ENCODE peak calls at places on chromosome 13, in four cellular contexts. One of them, this sample, is unnamed.

GRCh38 chr13:96952592-96952991 is 41.7 kb downstream of the OXGR1 start:
- DNase-seq in stimulated activated CD8-positive, alpha-beta memory T cell treated with anti-CD3 and anti-CD28 coated beads, Interleukin-2, amount 100 ng/mL, for 48 hours: no peak
- DNase-seq in activated effector memory CD4-positive, alpha-beta T cell treated with anti-CD3 and anti-CD28 coated beads, Interleukin-2, amount 50 U/mL, for 16 hours: no peak
- DNase-seq in tibial nerve: no peak
- DNase-seq in this sample: no peak

GRCh38 chr13:75643182-75643581 is 7.1 kb downstream of the LMO7 start:
- DNase-seq in tibial nerve: no peak
- DNase-seq in stimulated activated CD8-positive, alpha-beta memory T cell treated with anti-CD3 and anti-CD28 coated beads, Interleukin-2, amount 100 ng/mL, for 48 hours: no peak
- DNase-seq in activated effector memory CD4-positive, alpha-beta T cell treated with anti-CD3 and anti-CD28 coated beads, Interleukin-2, amount 50 U/mL, for 16 hours: no peak
- DNase-seq in this sample: no peak

GRCh38 chr13:39263531-39263930 is 225.3 kb downstream of the NHLRC3 start:
- DNase-seq in stimulated activated CD8-positive, alpha-beta memory T cell treated with anti-CD3 and anti-CD28 coated beads, Interleukin-2, amount 100 ng/mL, for 48 hours: no peak
- DNase-seq in activated effector memory CD4-positive, alpha-beta T cell treated with anti-CD3 and anti-CD28 coated beads, Interleukin-2, amount 50 U/mL, for 16 hours: no peak
- DNase-seq in tibial nerve: no peak
- DNase-seq in this sample: no peak

GRCh38 chr13:27396252-27396846 is 28.1 kb upstream of the GTF3A start:
- DNase-seq in stimulated activated CD8-positive, alpha-beta memory T cell treated with anti-CD3 and anti-CD28 coated beads, Interleukin-2, amount 100 ng/mL, for 48 hours: no peak
- DNase-seq in tibial nerve: no peak
- DNase-seq in activated effector memory CD4-positive, alpha-beta T cell treated with anti-CD3 and anti-CD28 coated beads, Interleukin-2, amount 50 U/mL, for 16 hours: no peak
- DNase-seq in this sample: no peak

GRCh38 chr13:111506621-111507020 is 186.2 kb downstream of the TEX29 start:
- DNase-seq in tibial nerve: no peak
- DNase-seq in stimulated activated CD8-positive, alpha-beta memory T cell treated with anti-CD3 and anti-CD28 coated beads, Interleukin-2, amount 100 ng/mL, for 48 hours: no peak
- DNase-seq in activated effector memory CD4-positive, alpha-beta T cell treated with anti-CD3 and anti-CD28 coated beads, Interleukin-2, amount 50 U/mL, for 16 hours: peak; percentile 22
- DNase-seq in this sample: no peak

GRCh38 chr13:66574606-66575005 is 655.5 kb downstream of the PCDH9 start:
- DNase-seq in stimulated activated CD8-positive, alpha-beta memory T cell treated with anti-CD3 and anti-CD28 coated beads, Interleukin-2, amount 100 ng/mL, for 48 hours: no peak
- DNase-seq in activated effector memory CD4-positive, alpha-beta T cell treated with anti-CD3 and anti-CD28 coated beads, Interleukin-2, amount 50 U/mL, for 16 hours: no peak
- DNase-seq in tibial nerve: no peak
- DNase-seq in this sample: no peak

GRCh38 chr13:37481005-37481857 is 117.3 kb downstream of the POSTN start:
- DNase-seq in stimulated activated CD8-positive, alpha-beta memory T cell treated with anti-CD3 and anti-CD28 coated beads, Interleukin-2, amount 100 ng/mL, for 48 hours: no peak
- DNase-seq in activated effector memory CD4-positive, alpha-beta T cell treated with anti-CD3 and anti-CD28 coated beads, Interleukin-2, amount 50 U/mL, for 16 hours: no peak
- DNase-seq in tibial nerve: no peak
- DNase-seq in this sample: no peak

GRCh38 chr13:97226788-97227627 is 4.9 kb downstream of the MBNL2 start:
- DNase-seq in stimulated activated CD8-positive, alpha-beta memory T cell treated with anti-CD3 and anti-CD28 coated beads, Interleukin-2, amount 100 ng/mL, for 48 hours: no peak
- DNase-seq in activated effector memory CD4-positive, alpha-beta T cell treated with anti-CD3 and anti-CD28 coated beads, Interleukin-2, amount 50 U/mL, for 16 hours: peak; percentile 80
- DNase-seq in tibial nerve: no peak
- DNase-seq in this sample: no peak

GRCh38 chr13:110250258-110250891 is 56.6 kb downstream of the COL4A1 start:
- DNase-seq in activated effector memory CD4-positive, alpha-beta T cell treated with anti-CD3 and anti-CD28 coated beads, Interleukin-2, amount 50 U/mL, for 16 hours: no peak
- DNase-seq in tibial nerve: peak; percentile 54
- DNase-seq in stimulated activated CD8-positive, alpha-beta memory T cell treated with anti-CD3 and anti-CD28 coated beads, Interleukin-2, amount 100 ng/mL, for 48 hours: no peak
- DNase-seq in this sample: no peak

GRCh38 chr13:25372275-25373081 is 704 bp downstream of the ATP8A2 start:
- DNase-seq in activated effector memory CD4-positive, alpha-beta T cell treated with anti-CD3 and anti-CD28 coated beads, Interleukin-2, amount 50 U/mL, for 16 hours: no peak
- DNase-seq in stimulated activated CD8-positive, alpha-beta memory T cell treated with anti-CD3 and anti-CD28 coated beads, Interleukin-2, amount 100 ng/mL, for 48 hours: no peak
- DNase-seq in tibial nerve: no peak
- DNase-seq in this sample: no peak

GRCh38 chr13:93963266-93964131 is 516.0 kb downstream of the DCT start:
- DNase-seq in activated effector memory CD4-positive, alpha-beta T cell treated with anti-CD3 and anti-CD28 coated beads, Interleukin-2, amount 50 U/mL, for 16 hours: no peak
- DNase-seq in stimulated activated CD8-positive, alpha-beta memory T cell treated with anti-CD3 and anti-CD28 coated beads, Interleukin-2, amount 100 ng/mL, for 48 hours: no peak
- DNase-seq in tibial nerve: no peak
- DNase-seq in this sample: no peak

GRCh38 chr13:42893346-42893745 is 98.7 kb downstream of the EPSTI1 start:
- DNase-seq in stimulated activated CD8-positive, alpha-beta memory T cell treated with anti-CD3 and anti-CD28 coated beads, Interleukin-2, amount 100 ng/mL, for 48 hours: no peak
- DNase-seq in activated effector memory CD4-positive, alpha-beta T cell treated with anti-CD3 and anti-CD28 coated beads, Interleukin-2, amount 50 U/mL, for 16 hours: no peak
- DNase-seq in tibial nerve: no peak
- DNase-seq in this sample: no peak

GRCh38 chr13:108705031-108705430 is 75.6 kb downstream of the MYO16 start:
- DNase-seq in activated effector memory CD4-positive, alpha-beta T cell treated with anti-CD3 and anti-CD28 coated beads, Interleukin-2, amount 50 U/mL, for 16 hours: no peak
- DNase-seq in tibial nerve: no peak
- DNase-seq in stimulated activated CD8-positive, alpha-beta memory T cell treated with anti-CD3 and anti-CD28 coated beads, Interleukin-2, amount 100 ng/mL, for 48 hours: no peak
- DNase-seq in this sample: no peak

GRCh38 chr13:111006508-111007031 is 91.7 kb upstream of the ANKRD10 start:
- DNase-seq in activated effector memory CD4-positive, alpha-beta T cell treated with anti-CD3 and anti-CD28 coated beads, Interleukin-2, amount 50 U/mL, for 16 hours: no peak
- DNase-seq in stimulated activated CD8-positive, alpha-beta memory T cell treated with anti-CD3 and anti-CD28 coated beads, Interleukin-2, amount 100 ng/mL, for 48 hours: no peak
- DNase-seq in tibial nerve: peak; percentile 66
- DNase-seq in this sample: peak; percentile 28

GRCh38 chr13:75455962-75456361 is 26.0 kb downstream of the TBC1D4 start:
- DNase-seq in activated effector memory CD4-positive, alpha-beta T cell treated with anti-CD3 and anti-CD28 coated beads, Interleukin-2, amount 50 U/mL, for 16 hours: no peak
- DNase-seq in tibial nerve: no peak
- DNase-seq in stimulated activated CD8-positive, alpha-beta memory T cell treated with anti-CD3 and anti-CD28 coated beads, Interleukin-2, amount 100 ng/mL, for 48 hours: no peak
- DNase-seq in this sample: no peak

GRCh38 chr13:18996221-18996620 is 185.4 kb downstream of the TUBA3C start:
- DNase-seq in activated effector memory CD4-positive, alpha-beta T cell treated with anti-CD3 and anti-CD28 coated beads, Interleukin-2, amount 50 U/mL, for 16 hours: no peak
- DNase-seq in tibial nerve: no peak
- DNase-seq in stimulated activated CD8-positive, alpha-beta memory T cell treated with anti-CD3 and anti-CD28 coated beads, Interleukin-2, amount 100 ng/mL, for 48 hours: no peak
- DNase-seq in this sample: no peak

GRCh38 chr13:94154362-94154761 is 325.1 kb downstream of the DCT start:
- DNase-seq in tibial nerve: peak; percentile 72
- DNase-seq in stimulated activated CD8-positive, alpha-beta memory T cell treated with anti-CD3 and anti-CD28 coated beads, Interleukin-2, amount 100 ng/mL, for 48 hours: no peak
- DNase-seq in activated effector memory CD4-positive, alpha-beta T cell treated with anti-CD3 and anti-CD28 coated beads, Interleukin-2, amount 50 U/mL, for 16 hours: no peak
- DNase-seq in this sample: no peak

GRCh38 chr13:104114111-104114510 is 1047.9 kb upstream of the SLC10A2 start:
- DNase-seq in tibial nerve: no peak
- DNase-seq in stimulated activated CD8-positive, alpha-beta memory T cell treated with anti-CD3 and anti-CD28 coated beads, Interleukin-2, amount 100 ng/mL, for 48 hours: no peak
- DNase-seq in activated effector memory CD4-positive, alpha-beta T cell treated with anti-CD3 and anti-CD28 coated beads, Interleukin-2, amount 50 U/mL, for 16 hours: no peak
- DNase-seq in this sample: no peak

GRCh38 chr13:64993514-64994164 is 2236.5 kb downstream of the PCDH9 start:
- DNase-seq in stimulated activated CD8-positive, alpha-beta memory T cell treated with anti-CD3 and anti-CD28 coated beads, Interleukin-2, amount 100 ng/mL, for 48 hours: no peak
- DNase-seq in tibial nerve: no peak
- DNase-seq in activated effector memory CD4-positive, alpha-beta T cell treated with anti-CD3 and anti-CD28 coated beads, Interleukin-2, amount 50 U/mL, for 16 hours: no peak
- DNase-seq in this sample: no peak

GRCh38 chr13:33937373-33938087 is 119.6 kb downstream of the RFC3 start:
- DNase-seq in tibial nerve: no peak
- DNase-seq in stimulated activated CD8-positive, alpha-beta memory T cell treated with anti-CD3 and anti-CD28 coated beads, Interleukin-2, amount 100 ng/mL, for 48 hours: no peak
- DNase-seq in activated effector memory CD4-positive, alpha-beta T cell treated with anti-CD3 and anti-CD28 coated beads, Interleukin-2, amount 50 U/mL, for 16 hours: no peak
- DNase-seq in this sample: no peak

GRCh38 chr13:45063261-45063870 is 56.9 kb upstream of the GTF2F2 start:
- DNase-seq in activated effector memory CD4-positive, alpha-beta T cell treated with anti-CD3 and anti-CD28 coated beads, Interleukin-2, amount 50 U/mL, for 16 hours: no peak
- DNase-seq in tibial nerve: no peak
- DNase-seq in stimulated activated CD8-positive, alpha-beta memory T cell treated with anti-CD3 and anti-CD28 coated beads, Interleukin-2, amount 100 ng/mL, for 48 hours: no peak
- DNase-seq in this sample: no peak

GRCh38 chr13:75173457-75174356 is 308.3 kb downstream of the TBC1D4 start:
- DNase-seq in tibial nerve: no peak
- DNase-seq in stimulated activated CD8-positive, alpha-beta memory T cell treated with anti-CD3 and anti-CD28 coated beads, Interleukin-2, amount 100 ng/mL, for 48 hours: no peak
- DNase-seq in activated effector memory CD4-positive, alpha-beta T cell treated with anti-CD3 and anti-CD28 coated beads, Interleukin-2, amount 50 U/mL, for 16 hours: no peak
- DNase-seq in this sample: no peak

GRCh38 chr13:92621985-92622384 is 604.6 kb upstream of the GPC6 start:
- DNase-seq in tibial nerve: no peak
- DNase-seq in stimulated activated CD8-positive, alpha-beta memory T cell treated with anti-CD3 and anti-CD28 coated beads, Interleukin-2, amount 100 ng/mL, for 48 hours: no peak
- DNase-seq in activated effector memory CD4-positive, alpha-beta T cell treated with anti-CD3 and anti-CD28 coated beads, Interleukin-2, amount 50 U/mL, for 16 hours: no peak
- DNase-seq in this sample: no peak

GRCh38 chr13:61664821-61665705 is 249.4 kb upstream of the PCDH20 start:
- DNase-seq in tibial nerve: no peak
- DNase-seq in stimulated activated CD8-positive, alpha-beta memory T cell treated with anti-CD3 and anti-CD28 coated beads, Interleukin-2, amount 100 ng/mL, for 48 hours: no peak
- DNase-seq in activated effector memory CD4-positive, alpha-beta T cell treated with anti-CD3 and anti-CD28 coated beads, Interleukin-2, amount 50 U/mL, for 16 hours: no peak
- DNase-seq in this sample: no peak

GRCh38 chr13:100532090-100532766 is 56.4 kb downstream of the GGACT start:
- DNase-seq in stimulated activated CD8-positive, alpha-beta memory T cell treated with anti-CD3 and anti-CD28 coated beads, Interleukin-2, amount 100 ng/mL, for 48 hours: no peak
- DNase-seq in activated effector memory CD4-positive, alpha-beta T cell treated with anti-CD3 and anti-CD28 coated beads, Interleukin-2, amount 50 U/mL, for 16 hours: no peak
- DNase-seq in tibial nerve: no peak
- DNase-seq in this sample: no peak

GRCh38 chr13:110524484-110525254 is 36.9 kb downstream of the RAB20 start:
- DNase-seq in activated effector memory CD4-positive, alpha-beta T cell treated with anti-CD3 and anti-CD28 coated beads, Interleukin-2, amount 50 U/mL, for 16 hours: no peak
- DNase-seq in tibial nerve: no peak
- DNase-seq in stimulated activated CD8-positive, alpha-beta memory T cell treated with anti-CD3 and anti-CD28 coated beads, Interleukin-2, amount 100 ng/mL, for 48 hours: no peak
- DNase-seq in this sample: no peak

GRCh38 chr13:114130708-114131580 is 1.5 kb downstream of the RASA3 start:
- DNase-seq in activated effector memory CD4-positive, alpha-beta T cell treated with anti-CD3 and anti-CD28 coated beads, Interleukin-2, amount 50 U/mL, for 16 hours: peak; percentile 83
- DNase-seq in stimulated activated CD8-positive, alpha-beta memory T cell treated with anti-CD3 and anti-CD28 coated beads, Interleukin-2, amount 100 ng/mL, for 48 hours: no peak
- DNase-seq in tibial nerve: peak; percentile 41
- DNase-seq in this sample: peak; percentile 77

GRCh38 chr13:29454931-29455481 is 140.5 kb downstream of the SLC7A1 start:
- DNase-seq in stimulated activated CD8-positive, alpha-beta memory T cell treated with anti-CD3 and anti-CD28 coated beads, Interleukin-2, amount 100 ng/mL, for 48 hours: no peak
- DNase-seq in tibial nerve: no peak
- DNase-seq in activated effector memory CD4-positive, alpha-beta T cell treated with anti-CD3 and anti-CD28 coated beads, Interleukin-2, amount 50 U/mL, for 16 hours: no peak
- DNase-seq in this sample: no peak

GRCh38 chr13:33676045-33676699 is 141.8 kb upstream of the RFC3 start:
- DNase-seq in activated effector memory CD4-positive, alpha-beta T cell treated with anti-CD3 and anti-CD28 coated beads, Interleukin-2, amount 50 U/mL, for 16 hours: no peak
- DNase-seq in tibial nerve: no peak
- DNase-seq in stimulated activated CD8-positive, alpha-beta memory T cell treated with anti-CD3 and anti-CD28 coated beads, Interleukin-2, amount 100 ng/mL, for 48 hours: no peak
- DNase-seq in this sample: no peak

GRCh38 chr13:60755380-60756163 is 358.6 kb downstream of the TDRD3 start:
- DNase-seq in activated effector memory CD4-positive, alpha-beta T cell treated with anti-CD3 and anti-CD28 coated beads, Interleukin-2, amount 50 U/mL, for 16 hours: no peak
- DNase-seq in tibial nerve: no peak
- DNase-seq in stimulated activated CD8-positive, alpha-beta memory T cell treated with anti-CD3 and anti-CD28 coated beads, Interleukin-2, amount 100 ng/mL, for 48 hours: no peak
- DNase-seq in this sample: no peak

GRCh38 chr13:67043901-67044300 is 186.2 kb downstream of the PCDH9 start:
- DNase-seq in tibial nerve: no peak
- DNase-seq in activated effector memory CD4-positive, alpha-beta T cell treated with anti-CD3 and anti-CD28 coated beads, Interleukin-2, amount 50 U/mL, for 16 hours: no peak
- DNase-seq in stimulated activated CD8-positive, alpha-beta memory T cell treated with anti-CD3 and anti-CD28 coated beads, Interleukin-2, amount 100 ng/mL, for 48 hours: no peak
- DNase-seq in this sample: no peak

GRCh38 chr13:48570225-48570828 is 37.4 kb upstream of the RCBTB2 start:
- DNase-seq in stimulated activated CD8-positive, alpha-beta memory T cell treated with anti-CD3 and anti-CD28 coated beads, Interleukin-2, amount 100 ng/mL, for 48 hours: no peak
- DNase-seq in tibial nerve: no peak
- DNase-seq in activated effector memory CD4-positive, alpha-beta T cell treated with anti-CD3 and anti-CD28 coated beads, Interleukin-2, amount 50 U/mL, for 16 hours: no peak
- DNase-seq in this sample: no peak

GRCh38 chr13:24207841-24208240 is 47.3 kb downstream of the SPATA13 start:
- DNase-seq in stimulated activated CD8-positive, alpha-beta memory T cell treated with anti-CD3 and anti-CD28 coated beads, Interleukin-2, amount 100 ng/mL, for 48 hours: no peak
- DNase-seq in activated effector memory CD4-positive, alpha-beta T cell treated with anti-CD3 and anti-CD28 coated beads, Interleukin-2, amount 50 U/mL, for 16 hours: no peak
- DNase-seq in tibial nerve: no peak
- DNase-seq in this sample: no peak

GRCh38 chr13:78806457-78806856 is 147.5 kb upstream of the OBI1 start:
- DNase-seq in activated effector memory CD4-positive, alpha-beta T cell treated with anti-CD3 and anti-CD28 coated beads, Interleukin-2, amount 50 U/mL, for 16 hours: no peak
- DNase-seq in stimulated activated CD8-positive, alpha-beta memory T cell treated with anti-CD3 and anti-CD28 coated beads, Interleukin-2, amount 100 ng/mL, for 48 hours: no peak
- DNase-seq in tibial nerve: no peak
- DNase-seq in this sample: no peak

GRCh38 chr13:66803013-66803739 is 427.0 kb downstream of the PCDH9 start:
- DNase-seq in tibial nerve: no peak
- DNase-seq in stimulated activated CD8-positive, alpha-beta memory T cell treated with anti-CD3 and anti-CD28 coated beads, Interleukin-2, amount 100 ng/mL, for 48 hours: no peak
- DNase-seq in activated effector memory CD4-positive, alpha-beta T cell treated with anti-CD3 and anti-CD28 coated beads, Interleukin-2, amount 50 U/mL, for 16 hours: no peak
- DNase-seq in this sample: no peak